ENCODE peak calls at places on chromosome 9, in nine cellular contexts. F, D, Q, W, N, G, E, I and X are unnamed samples.
A peak's percentile ranks its signal among the peaks of the same experiment; 100 is the strongest.

GRCh38 chr9:93119953-93120845 is 13.9 kb downstream of the NINJ1 start:
- DNase-seq in D (peak; percentile 1), W (no peak), E (no peak), Q (peak; percentile 94), N (peak; percentile 86), G (no peak), I (no peak), F (peak; percentile 70), X (no peak)

GRCh38 chr9:38761334-38761733 is 41.4 kb upstream of the FAM240B start:
- DNase-seq in Q (no peak), I (no peak), N (no peak), G (no peak), D (no peak), F (no peak), E (no peak), W (no peak), X (no peak)

GRCh38 chr9:81002242-81002641 is 687.1 kb downstream of the TLE1 start:
- DNase-seq in Q (no peak), I (no peak), D (no peak), F (no peak), E (no peak), W (no peak), G (no peak), N (no peak), X (no peak)

GRCh38 chr9:96661711-96662110 is 6.6 kb upstream of the PRXL2C start:
- DNase-seq in F (no peak), D (no peak), I (no peak), G (no peak), E (no peak), N (no peak), Q (peak; percentile 78), W (no peak), X (no peak)

GRCh38 chr9:22237497-22238363 is 208.9 kb upstream of the DMRTA1 start:
- DNase-seq in N (no peak), I (no peak), W (no peak), Q (peak; percentile 87), E (no peak), G (no peak), D (no peak), F (no peak), X (no peak)

GRCh38 chr9:136689108-136689460 is 1.8 kb upstream of the AGPAT2 start:
- DNase-seq in I (no peak), Q (no peak), D (no peak), N (no peak), G (no peak), E (no peak), W (no peak), F (no peak), X (no peak)

GRCh38 chr9:94648191-94648590 is 8.9 kb upstream of the FBP1 start:
- DNase-seq in E (no peak), W (no peak), G (no peak), I (no peak), Q (no peak), N (no peak), D (no peak), F (no peak), X (no peak)

GRCh38 chr9:129733632-129733953 is 19.2 kb downstream of the PTGES start:
- DNase-seq in N (no peak), G (no peak), F (no peak), D (no peak), W (no peak), E (no peak), I (no peak), Q (no peak), X (no peak)

GRCh38 chr9:132141364-132141947 is 20.4 kb upstream of the NTNG2 start:
- DNase-seq in E (no peak), F (no peak), W (no peak), I (peak; percentile 55), Q (peak; percentile 19), G (no peak), N (no peak), D (peak; percentile 28), X (no peak)

GRCh38 chr9:126423022-126423708 is 96.5 kb downstream of the MVB12B start:
- DNase-seq in G (no peak), E (no peak), F (no peak), W (peak; percentile 22), N (no peak), Q (no peak), I (no peak), D (no peak), X (peak; percentile 8)

GRCh38 chr9:22427226-22427880 is 19.3 kb upstream of the DMRTA1 start:
- DNase-seq in I (no peak), D (no peak), N (no peak), G (no peak), Q (no peak), E (no peak), F (no peak), W (no peak), X (no peak)

GRCh38 chr9:84772511-84772910 is 103.0 kb downstream of the NTRK2 start:
- DNase-seq in G (no peak), Q (no peak), N (no peak), D (no peak), I (no peak), E (no peak), W (no peak), F (no peak), X (no peak)

GRCh38 chr9:38017149-38017884 is 51.7 kb downstream of the SHB start:
- DNase-seq in N (no peak), F (no peak), Q (peak; percentile 31), D (peak; percentile 62), W (no peak), I (no peak), G (no peak), E (no peak), X (no peak)

GRCh38 chr9:36825179-36825578 is 208.9 kb downstream of the PAX5 start:
- DNase-seq in G (no peak), F (no peak), N (no peak), I (no peak), D (no peak), Q (no peak), W (no peak), E (no peak), X (no peak)

GRCh38 chr9:4366649-4367330 is 66.9 kb upstream of the GLIS3 start:
- DNase-seq in N (peak; percentile 33), G (no peak), E (peak; percentile 12), F (peak; percentile 53), W (no peak), D (peak; percentile 26), Q (peak; percentile 69), I (peak; percentile 61), X (no peak)

GRCh38 chr9:15635752-15636151 is 82.9 kb downstream of the CCDC171 start:
- DNase-seq in I (no peak), G (no peak), N (no peak), Q (no peak), D (no peak), E (no peak), F (no peak), W (no peak), X (no peak)

GRCh38 chr9:21481470-21482057 is 549 bp downstream of the IFNE start:
- DNase-seq in N (no peak), Q (peak; percentile 35), D (no peak), W (no peak), E (no peak), G (no peak), I (no peak), F (no peak), X (no peak)

GRCh38 chr9:124695280-124695890 is 75.7 kb downstream of the NR6A1 start:
- DNase-seq in G (no peak), I (no peak), W (no peak), Q (no peak), D (no peak), F (no peak), E (no peak), N (no peak), X (no peak)

GRCh38 chr9:132288371-132288770 is 66.4 kb downstream of the SETX start:
- DNase-seq in E (no peak), I (no peak), F (no peak), Q (peak; percentile 54), D (no peak), W (no peak), G (no peak), N (no peak), X (no peak)

GRCh38 chr9:19223724-19224123 is 6.8 kb upstream of the DENND4C start:
- DNase-seq in E (no peak), W (no peak), D (no peak), I (no peak), F (no peak), N (no peak), G (no peak), Q (no peak), X (no peak)

GRCh38 chr9:92970467-92970923 is 23.2 kb downstream of the FGD3 start:
- DNase-seq in G (no peak), W (no peak), I (no peak), N (no peak), F (no peak), E (no peak), D (no peak), Q (peak; percentile 31), X (no peak)

GRCh38 chr9:127862075-127863011 is 7.9 kb upstream of the ENG start:
- DNase-seq in E (peak; percentile 24), G (no peak), F (no peak), Q (no peak), I (no peak), W (peak; percentile 45), D (no peak), N (no peak), X (peak; percentile 35)

GRCh38 chr9:3553076-3553765 is 27.4 kb upstream of the RFX3 start:
- DNase-seq in E (no peak), F (no peak), W (no peak), D (no peak), Q (no peak), G (no peak), I (no peak), N (no peak), X (no peak)